ENCODE peak calls at places on chromosomes 13 and 19, in four cellular contexts. Q is CD8-positive, alpha-beta T cell; E is colonic mucosa; R is small intestine. A is an unnamed sample.

GRCh38 chr19:30003862-30004261 is 61.8 kb downstream of the URI1 start:
- DNase-seq in Q (no peak), E (no peak), R (no peak), A (no peak)

GRCh38 chr19:3033595-3034193 is 4.6 kb upstream of the TLE2 start:
- DNase-seq in Q (no peak), E (no peak), R (no peak), A (no peak)

GRCh38 chr13:79393564-79394249 is 12.3 kb downstream of the RBM26 start:
- DNase-seq in Q (peak; percentile 33), E (peak; percentile 33), R (peak; percentile 24), A (no peak)

GRCh38 chr13:35888327-35888940 is 242.7 kb downstream of the DCLK1 start:
- DNase-seq in Q (no peak), E (no peak), R (no peak), A (no peak)

GRCh38 chr13:99386495-99386894 is 79.3 kb upstream of the GPR183 start:
- DNase-seq in Q (peak; percentile 8), E (no peak), R (no peak), A (no peak)

GRCh38 chr13:112325941-112326645 is 50.1 kb upstream of the SPACA7 start:
- DNase-seq in Q (no peak), E (no peak), R (no peak), A (no peak)

GRCh38 chr19:7769171-7769570 is 6.1 kb downstream of the CLEC4M start:
- DNase-seq in Q (no peak), E (no peak), R (no peak), A (no peak)

GRCh38 chr19:34662919-34663318 is 14.0 kb downstream of the SCGB2B2 start:
- DNase-seq in Q (peak; percentile 23), E (no peak), R (peak; percentile 37), A (no peak)

GRCh38 chr19:14433454-14434156 is 499 bp downstream of the PKN1 start:
- DNase-seq in Q (peak; percentile 60), E (peak; percentile 80), R (peak; percentile 61), A (peak; percentile 37)

GRCh38 chr19:31715249-31715944 is 366.2 kb upstream of the TSHZ3 start:
- DNase-seq in Q (no peak), E (no peak), R (no peak), A (no peak)

GRCh38 chr19:12626958-12627357 is 16.2 kb downstream of the ZNF791 start:
- DNase-seq in Q (no peak), E (no peak), R (no peak), A (no peak)
- H3K9me3 ChIP-seq in Q (peaks cover 16% of the 10 kb centered on the region), E (peaks cover 6% of the 10 kb centered on the region), R (no peaks in the 10 kb centered on the region), A (peaks cover 9% of the 10 kb centered on the region)

DNA sequence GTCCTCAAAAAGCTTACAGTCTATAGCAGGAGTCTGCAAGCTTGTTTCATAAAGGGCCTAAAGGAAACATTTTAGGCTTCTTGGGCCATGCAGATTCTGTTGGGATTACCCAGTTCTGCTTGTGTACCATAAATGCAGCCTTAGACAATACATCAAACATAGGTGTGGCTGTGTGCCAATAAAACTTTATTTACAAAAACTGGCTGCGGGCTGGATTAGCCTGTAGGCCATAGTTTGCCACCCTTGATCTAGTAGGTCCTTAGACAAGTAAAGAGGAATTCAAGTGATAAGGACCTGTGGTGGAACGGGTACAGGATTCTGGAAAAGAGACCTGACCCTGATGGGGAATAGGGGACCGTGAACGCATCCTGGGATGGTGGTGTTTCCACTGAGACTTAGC is 51.9 kb downstream of the ESD start:
- DNase-seq in Q (no peak), E (no peak), R (no peak), A (no peak)
- H3K9me3 ChIP-seq in Q (no peaks in the 10 kb centered on the region), E (no peaks in the 10 kb centered on the region), R (no peaks in the 10 kb centered on the region), A (no peaks in the 10 kb centered on the region)

GRCh38 chr19:45437328-45437727 is 13.6 kb upstream of the ERCC1 start:
- DNase-seq in Q (no peak), E (no peak), R (no peak), A (no peak)
- H3K9me3 ChIP-seq in Q (no peaks in the 10 kb centered on the region), E (no peaks in the 10 kb centered on the region), R (no peaks in the 10 kb centered on the region), A (no peaks in the 10 kb centered on the region)

DNA sequence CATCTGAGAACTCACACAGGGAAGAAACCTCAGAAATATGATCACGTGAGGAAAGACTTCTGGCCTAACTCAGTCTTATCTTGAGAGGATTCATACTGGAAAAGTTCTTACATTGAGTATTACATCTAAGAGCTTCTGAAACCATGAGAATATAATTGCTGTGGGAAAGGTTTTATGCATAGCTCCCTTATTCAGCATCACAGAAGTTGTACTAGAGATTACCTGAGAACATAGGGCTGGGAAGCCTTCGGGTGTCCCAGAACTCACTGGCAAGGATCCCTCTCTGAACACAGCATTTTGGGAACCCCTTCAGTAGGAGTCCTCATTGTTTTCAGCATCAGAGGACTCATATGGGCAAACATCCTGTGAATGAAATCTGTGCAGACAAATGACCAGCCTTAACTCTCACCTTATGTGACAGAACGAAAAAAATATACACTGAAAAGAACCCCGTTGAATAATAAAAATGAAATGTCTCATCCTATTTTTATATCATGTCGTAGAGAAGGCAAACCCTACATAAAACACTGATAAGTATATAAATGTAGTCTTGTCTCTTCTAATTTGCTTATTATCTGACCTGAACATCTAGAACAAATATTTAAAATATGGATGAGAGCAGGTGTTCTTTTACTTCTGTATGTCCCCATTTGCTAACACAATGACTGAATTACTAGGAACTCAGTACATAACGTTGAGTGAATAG is 14.2 kb downstream of the ZNF274 start:
- DNase-seq in Q (no peak), E (no peak), R (no peak), A (no peak)
- H3K9me3 ChIP-seq in Q (peaks cover 76% of the 10 kb centered on the region), E (peaks cover 57% of the 10 kb centered on the region), R (peaks cover 16% of the 10 kb centered on the region), A (peaks cover 91% of the 10 kb centered on the region)

GRCh38 chr19:9345005-9345404 is 17.8 kb upstream of the ZNF177 start:
- DNase-seq in Q (no peak), E (no peak), R (no peak), A (no peak)

GRCh38 chr19:9348671-9349070 is 14.1 kb upstream of the ZNF177 start:
- DNase-seq in Q (no peak), E (no peak), R (no peak), A (no peak)

GRCh38 chr19:9353011-9353410 is 9.8 kb upstream of the ZNF177 start:
- DNase-seq in Q (no peak), E (no peak), R (no peak), A (no peak)

GRCh38 chr19:9352505-9352904 is 10.3 kb upstream of the ZNF177 start:
- DNase-seq in Q (no peak), E (no peak), R (no peak), A (no peak)

DNA sequence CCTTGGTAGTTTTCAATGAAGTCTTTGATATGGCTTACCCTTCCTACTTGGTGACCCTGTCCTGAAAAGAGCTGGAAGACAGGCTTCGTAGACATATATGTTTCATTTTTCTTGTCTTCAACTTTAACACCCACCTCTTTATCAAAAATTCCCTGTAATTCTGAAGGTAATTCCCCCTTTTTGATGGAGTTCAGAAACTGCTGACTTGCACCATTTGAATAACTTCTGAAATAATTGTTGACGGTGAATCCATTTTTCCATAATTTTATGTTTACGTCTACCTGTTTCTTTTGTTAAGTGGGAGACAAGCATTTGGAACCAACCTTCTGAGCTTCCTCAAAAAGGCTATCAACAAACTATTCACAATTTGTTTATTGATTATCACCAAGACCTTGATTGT is 14.6 kb upstream of the ZNF177 start:
- DNase-seq in Q (no peak), E (no peak), R (no peak), A (no peak)
- H3K9me3 ChIP-seq in Q (peaks cover 47% of the 10 kb centered on the region), E (peaks cover 9% of the 10 kb centered on the region), R (peaks cover 5% of the 10 kb centered on the region), A (peaks cover 21% of the 10 kb centered on the region)

GRCh38 chr19:45484273-45484945 is 12.4 kb downstream of the RTN2 start:
- DNase-seq in Q (no peak), E (no peak), R (no peak), A (no peak)
- H3K9me3 ChIP-seq in Q (no peaks in the 10 kb centered on the region), E (no peaks in the 10 kb centered on the region), R (no peaks in the 10 kb centered on the region), A (no peaks in the 10 kb centered on the region)

A was measured in T-helper 17 cell.